ENCODE peak calls at places on chromosomes 16 and 17, in eight cellular contexts. One of them, this sample, is unnamed. For H3K36me3, the result is how much of the 10 kb centered on the place peaks cover.

GRCh38 chr17:1413281-1413791 is 13.3 kb upstream of the YWHAE start:
- DNase-seq in mucosa of descending colon: peak
- DNase-seq in psoas muscle: peak
- DNase-seq in neural progenitor cell: no peak
- DNase-seq in thoracic aorta: peak
- DNase-seq in body of pancreas: peak
- DNase-seq in colonic mucosa: peak
- DNase-seq in uterus: peak
- DNase-seq in this sample: no peak

GRCh38 chr17:44079877-44080821 is 9.6 kb downstream of the G6PC3 start:
- DNase-seq in mucosa of descending colon: no peak
- DNase-seq in psoas muscle: no peak
- DNase-seq in neural progenitor cell: no peak
- DNase-seq in thoracic aorta: no peak
- DNase-seq in body of pancreas: no peak
- DNase-seq in colonic mucosa: no peak
- DNase-seq in uterus: no peak
- DNase-seq in this sample: no peak

GRCh38 chr17:15262291-15263205 is 2.6 kb downstream of the PMP22 start:
- DNase-seq in mucosa of descending colon: peak
- DNase-seq in psoas muscle: peak
- DNase-seq in neural progenitor cell: peak
- DNase-seq in thoracic aorta: peak
- DNase-seq in body of pancreas: peak
- DNase-seq in colonic mucosa: peak
- DNase-seq in uterus: peak
- DNase-seq in this sample: peak

GRCh38 chr17:59666235-59666634 is 41.0 kb downstream of the PTRH2 start:
- DNase-seq in mucosa of descending colon: peak
- DNase-seq in psoas muscle: no peak
- DNase-seq in neural progenitor cell: no peak
- DNase-seq in thoracic aorta: no peak
- DNase-seq in body of pancreas: no peak
- DNase-seq in colonic mucosa: no peak
- DNase-seq in uterus: no peak
- DNase-seq in this sample: no peak

GRCh38 chr16:47143677-47144558 is at the start of gene NETO2:
- DNase-seq in mucosa of descending colon: peak
- DNase-seq in psoas muscle: peak
- DNase-seq in neural progenitor cell: peak
- DNase-seq in thoracic aorta: no peak
- DNase-seq in body of pancreas: peak
- DNase-seq in colonic mucosa: peak
- DNase-seq in uterus: no peak
- DNase-seq in this sample: no peak

GRCh38 chr17:40854175-40854814 is 12.7 kb downstream of the KRT12 start:
- DNase-seq in mucosa of descending colon: no peak
- DNase-seq in psoas muscle: no peak
- DNase-seq in neural progenitor cell: no peak
- DNase-seq in thoracic aorta: no peak
- DNase-seq in body of pancreas: no peak
- DNase-seq in colonic mucosa: no peak
- DNase-seq in uterus: no peak
- DNase-seq in this sample: peak

GRCh38 chr16:27685802-27686201 is 135.9 kb downstream of the KATNIP start:
- DNase-seq in mucosa of descending colon: peak
- DNase-seq in psoas muscle: no peak
- DNase-seq in neural progenitor cell: no peak
- DNase-seq in thoracic aorta: no peak
- DNase-seq in body of pancreas: peak
- DNase-seq in colonic mucosa: no peak
- DNase-seq in uterus: no peak
- DNase-seq in this sample: no peak

GRCh38 chr17:80095844-80096475 is 5.4 kb upstream of the GAA start:
- DNase-seq in mucosa of descending colon: no peak
- DNase-seq in psoas muscle: peak
- DNase-seq in neural progenitor cell: no peak
- DNase-seq in thoracic aorta: no peak
- DNase-seq in body of pancreas: no peak
- DNase-seq in colonic mucosa: no peak
- DNase-seq in uterus: no peak
- DNase-seq in this sample: no peak

GRCh38 chr17:13420294-13421277 is 181.1 kb downstream of the HS3ST3A1 start:
- DNase-seq in mucosa of descending colon: no peak
- DNase-seq in psoas muscle: no peak
- DNase-seq in neural progenitor cell: no peak
- DNase-seq in thoracic aorta: no peak
- DNase-seq in body of pancreas: no peak
- DNase-seq in colonic mucosa: no peak
- DNase-seq in uterus: no peak
- DNase-seq in this sample: peak

GRCh38 chr17:48038687-48039086 is 1.1 kb upstream of the COPZ2 start:
- DNase-seq in mucosa of descending colon: no peak
- DNase-seq in psoas muscle: no peak
- DNase-seq in neural progenitor cell: no peak
- DNase-seq in thoracic aorta: no peak
- DNase-seq in body of pancreas: no peak
- DNase-seq in colonic mucosa: no peak
- DNase-seq in uterus: no peak
- DNase-seq in this sample: no peak

GRCh38 chr17:48031966-48032365 is 5.6 kb downstream of the COPZ2 start:
- DNase-seq in mucosa of descending colon: no peak
- DNase-seq in psoas muscle: no peak
- DNase-seq in neural progenitor cell: no peak
- DNase-seq in thoracic aorta: no peak
- DNase-seq in body of pancreas: no peak
- DNase-seq in colonic mucosa: no peak
- DNase-seq in uterus: no peak
- DNase-seq in this sample: no peak

GRCh38 chr17:48037036-48037881 is at the start of gene COPZ2:
- DNase-seq in mucosa of descending colon: peak
- DNase-seq in psoas muscle: peak
- DNase-seq in neural progenitor cell: peak
- DNase-seq in thoracic aorta: peak
- DNase-seq in body of pancreas: peak
- DNase-seq in colonic mucosa: peak
- DNase-seq in uterus: peak
- DNase-seq in this sample: no peak

GRCh38 chr17:48037924-48038323 is 327 bp upstream of the COPZ2 start:
- DNase-seq in mucosa of descending colon: no peak
- DNase-seq in psoas muscle: no peak
- DNase-seq in neural progenitor cell: no peak
- DNase-seq in thoracic aorta: no peak
- DNase-seq in body of pancreas: no peak
- DNase-seq in colonic mucosa: no peak
- DNase-seq in uterus: no peak
- DNase-seq in this sample: no peak

GRCh38 chr17:48036693-48037035 is 933 bp downstream of the COPZ2 start:
- DNase-seq in mucosa of descending colon: no peak
- DNase-seq in psoas muscle: no peak
- DNase-seq in neural progenitor cell: no peak
- DNase-seq in thoracic aorta: no peak
- DNase-seq in body of pancreas: no peak
- DNase-seq in colonic mucosa: no peak
- DNase-seq in uterus: no peak
- DNase-seq in this sample: no peak
- H3K4me3 ChIP-seq in mucosa of descending colon: no peak
- H3K4me3 ChIP-seq in psoas muscle: peak
- H3K4me3 ChIP-seq in neural progenitor cell: peak
- H3K4me3 ChIP-seq in thoracic aorta: peak
- H3K4me3 ChIP-seq in body of pancreas: no peak
- H3K4me3 ChIP-seq in colonic mucosa: peak
- H3K4me3 ChIP-seq in uterus: peak
- H3K4me3 ChIP-seq in this sample: peak

GRCh38 chr17:38674013-38674748 is 576 bp downstream of the EPOP start:
- DNase-seq in mucosa of descending colon: no peak
- DNase-seq in psoas muscle: peak
- DNase-seq in neural progenitor cell: peak
- DNase-seq in thoracic aorta: no peak
- DNase-seq in body of pancreas: no peak
- DNase-seq in colonic mucosa: no peak
- DNase-seq in uterus: peak
- DNase-seq in this sample: no peak
- TF ChIP-seq CTCF in mucosa of descending colon: no peak
- TF ChIP-seq CTCF in psoas muscle: no peak
- TF ChIP-seq CTCF in neural progenitor cell: peak
- TF ChIP-seq CTCF in thoracic aorta: no peak
- TF ChIP-seq CTCF in body of pancreas: no peak
- TF ChIP-seq CTCF in colonic mucosa: no peak
- TF ChIP-seq CTCF in uterus: no peak
- TF ChIP-seq CTCF in this sample: no peak

GRCh38 chr16:56641166-56641565 is 2.7 kb downstream of the MT1A start:
- DNase-seq in mucosa of descending colon: no peak
- DNase-seq in psoas muscle: no peak
- DNase-seq in neural progenitor cell: no peak
- DNase-seq in thoracic aorta: no peak
- DNase-seq in body of pancreas: no peak
- DNase-seq in colonic mucosa: no peak
- DNase-seq in uterus: no peak
- DNase-seq in this sample: no peak

GRCh38 chr16:56637814-56638750 is at the start of gene MT1A:
- DNase-seq in mucosa of descending colon: peak
- DNase-seq in psoas muscle: peak
- DNase-seq in neural progenitor cell: peak
- DNase-seq in thoracic aorta: peak
- DNase-seq in body of pancreas: peak
- DNase-seq in colonic mucosa: peak
- DNase-seq in uterus: peak
- DNase-seq in this sample: no peak

GRCh38 chr16:56640076-56640475 is 1.6 kb downstream of the MT1A start:
- DNase-seq in mucosa of descending colon: no peak
- DNase-seq in psoas muscle: no peak
- DNase-seq in neural progenitor cell: no peak
- DNase-seq in thoracic aorta: no peak
- DNase-seq in body of pancreas: no peak
- DNase-seq in colonic mucosa: no peak
- DNase-seq in uterus: no peak
- DNase-seq in this sample: no peak

GRCh38 chr16:56636616-56637413 is 1.7 kb upstream of the MT1A start:
- DNase-seq in mucosa of descending colon: no peak
- DNase-seq in psoas muscle: no peak
- DNase-seq in neural progenitor cell: no peak
- DNase-seq in thoracic aorta: no peak
- DNase-seq in body of pancreas: no peak
- DNase-seq in colonic mucosa: no peak
- DNase-seq in uterus: no peak
- DNase-seq in this sample: no peak

GRCh38 chr16:56639045-56639444 is 579 bp downstream of the MT1A start:
- DNase-seq in mucosa of descending colon: peak
- DNase-seq in psoas muscle: no peak
- DNase-seq in neural progenitor cell: no peak
- DNase-seq in thoracic aorta: no peak
- DNase-seq in body of pancreas: no peak
- DNase-seq in colonic mucosa: no peak
- DNase-seq in uterus: no peak
- DNase-seq in this sample: no peak
- H3K36me3 ChIP-seq in mucosa of descending colon: under half
- H3K36me3 ChIP-seq in psoas muscle: under half
- H3K36me3 ChIP-seq in neural progenitor cell: under half
- H3K36me3 ChIP-seq in thoracic aorta: under half
- H3K36me3 ChIP-seq in body of pancreas: under half
- H3K36me3 ChIP-seq in colonic mucosa: under half
- H3K36me3 ChIP-seq in uterus: under half
- H3K36me3 ChIP-seq in this sample: under half

DNA sequence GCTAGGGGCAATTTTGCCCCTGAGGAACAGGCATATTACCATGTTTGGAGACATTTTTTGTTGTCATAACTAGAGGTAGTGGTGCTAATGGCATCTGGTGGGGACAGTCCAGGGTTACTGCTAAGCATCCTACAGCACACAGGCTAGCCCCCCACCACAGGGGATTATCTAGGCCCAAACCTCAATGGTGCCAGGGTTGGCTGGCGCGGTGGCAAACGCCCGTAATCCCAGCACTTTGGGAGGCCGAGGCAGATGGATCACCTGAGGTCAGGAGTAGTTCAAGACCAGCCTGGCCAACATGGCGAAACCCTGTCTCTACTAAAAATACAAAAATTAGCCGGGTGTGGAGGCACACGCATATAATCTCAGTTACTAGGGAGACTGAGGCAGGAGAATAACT is 15.2 kb downstream of the C1QTNF1 start:
- DNase-seq in mucosa of descending colon: no peak
- DNase-seq in psoas muscle: no peak
- DNase-seq in neural progenitor cell: no peak
- DNase-seq in thoracic aorta: no peak
- DNase-seq in body of pancreas: no peak
- DNase-seq in colonic mucosa: no peak
- DNase-seq in uterus: no peak
- DNase-seq in this sample: no peak
- H3K4me3 ChIP-seq in mucosa of descending colon: no peak
- H3K4me3 ChIP-seq in psoas muscle: no peak
- H3K4me3 ChIP-seq in neural progenitor cell: no peak
- H3K4me3 ChIP-seq in thoracic aorta: no peak
- H3K4me3 ChIP-seq in body of pancreas: no peak
- H3K4me3 ChIP-seq in colonic mucosa: no peak
- H3K4me3 ChIP-seq in uterus: no peak
- H3K4me3 ChIP-seq in this sample: no peak

This sample was measured in BJ.